ENCODE peak calls at places on chromosomes 13 and 19, in six cellular contexts. T, O, A, Y, R and D are unnamed samples.

GRCh38 chr13:81001828-81002385 is 661.0 kb upstream of the SPRY2 start:
- DNase-seq in O (no peak), Y (no peak), T (no peak), A (no peak), R (no peak), D (no peak)

GRCh38 chr19:10230155-10230903 is 802 bp downstream of the S1PR2 start:
- DNase-seq in A (peak), R (peak), Y (peak), T (peak), O (peak), D (no peak)

GRCh38 chr19:39111593-39112199 is 13.9 kb upstream of the PAK4 start:
- DNase-seq in T (no peak), O (no peak), A (no peak), R (no peak), Y (no peak), D (no peak)

GRCh38 chr19:6354098-6354674 is 7.1 kb upstream of the CLPP start:
- DNase-seq in R (no peak), Y (no peak), A (no peak), T (no peak), O (no peak), D (no peak)

GRCh38 chr13:50700664-50701266 is 142.7 kb downstream of the DLEU7 start:
- DNase-seq in R (no peak), T (no peak), A (no peak), Y (no peak), O (no peak), D (no peak)

GRCh38 chr19:50658438-50659317 is 9.4 kb downstream of the C19orf81 start:
- DNase-seq in Y (peak), A (no peak), R (peak), O (peak), T (peak), D (no peak)

GRCh38 chr19:7705387-7706187 is 3.7 kb upstream of the FCER2 start:
- DNase-seq in A (no peak), O (peak), T (peak), Y (no peak), R (peak), D (no peak)

GRCh38 chr19:10289167-10289835 is 451 bp upstream of the ICAM5 start:
- DNase-seq in A (no peak), Y (peak), R (peak), O (peak), T (no peak), D (no peak)

GRCh38 chr19:14795078-14795721 is 16.8 kb upstream of the ADGRE2 start:
- DNase-seq in R (no peak), O (peak), A (no peak), T (no peak), Y (no peak), D (peak)

GRCh38 chr13:68697551-68697950 is 1410.1 kb upstream of the ATXN8OS start:
- DNase-seq in R (no peak), A (no peak), T (no peak), O (no peak), Y (peak), D (no peak)

GRCh38 chr19:14048439-14049153 is 13.3 kb downstream of the PALM3 start:
- DNase-seq in T (peak), A (no peak), Y (peak), O (peak), R (peak), D (no peak)

GRCh38 chr19:48390188-48391099 is 907 bp downstream of the KDELR1 start:
- DNase-seq in O (peak), R (peak), A (peak), T (peak), Y (peak), D (no peak)

GRCh38 chr13:39462456-39462855 is 140.5 kb downstream of the LHFPL6 start:
- DNase-seq in Y (no peak), A (no peak), O (no peak), T (no peak), R (no peak), D (no peak)

GRCh38 chr13:33489563-33489962 is 204.0 kb upstream of the STARD13 start:
- DNase-seq in O (no peak), T (no peak), Y (no peak), R (no peak), A (no peak), D (no peak)

GRCh38 chr13:29713841-29714240 is 118.4 kb upstream of the SLC7A1 start:
- DNase-seq in R (no peak), Y (no peak), O (no peak), T (no peak), A (no peak), D (no peak)

GRCh38 chr13:25037057-25037813 is 58.7 kb upstream of the PABPC3 start:
- DNase-seq in T (peak), Y (peak), R (peak), O (peak), A (no peak), D (peak)

GRCh38 chr19:28884786-28885476 is 328.0 kb downstream of the UQCRFS1 start:
- DNase-seq in Y (no peak), R (peak), T (no peak), A (no peak), O (no peak), D (no peak)

GRCh38 chr13:96898212-96898611 is 96.1 kb downstream of the OXGR1 start:
- DNase-seq in R (no peak), Y (no peak), T (no peak), A (peak), O (no peak), D (no peak)

GRCh38 chr13:29958476-29958875 is 108.1 kb upstream of the UBL3 start:
- DNase-seq in O (no peak), R (no peak), Y (no peak), A (no peak), T (no peak), D (no peak)

GRCh38 chr13:110924639-110924934 is 9.7 kb upstream of the ANKRD10 start:
- DNase-seq in O (no peak), T (no peak), A (no peak), R (no peak), Y (no peak), D (no peak)

GRCh38 chr13:86572115-86572514 is 772.9 kb upstream of the SLITRK6 start:
- DNase-seq in R (no peak), A (no peak), T (no peak), O (no peak), Y (no peak), D (peak)

GRCh38 chr19:3055741-3056453 is 6.4 kb downstream of the TLE5 start:
- DNase-seq in Y (peak), R (no peak), T (no peak), O (peak), A (no peak), D (peak)

GRCh38 chr19:932647-933552 is 7.1 kb downstream of the ARID3A start:
- DNase-seq in Y (no peak), A (peak), O (peak), T (peak), R (peak), D (peak)

GRCh38 chr19:15195381-15195964 is 5.3 kb downstream of the NOTCH3 start:
- DNase-seq in O (peak), Y (peak), A (peak), R (peak), T (no peak), D (peak)

GRCh38 chr13:28541966-28542365 is 47.0 kb upstream of the FLT1 start:
- DNase-seq in A (no peak), O (no peak), Y (no peak), R (no peak), T (no peak), D (no peak)

GRCh38 chr19:13781547-13781946 is 7.3 kb downstream of the C19orf53 start:
- DNase-seq in T (peak), O (peak), Y (peak), R (peak), A (peak), D (peak)

GRCh38 chr13:79108914-79109643 is 297.0 kb downstream of the RBM26 start:
- DNase-seq in T (no peak), O (peak), A (no peak), Y (no peak), R (no peak), D (no peak)

GRCh38 chr19:41367848-41368301 is 3.9 kb upstream of the B9D2 start:
- DNase-seq in T (no peak), A (no peak), Y (peak), O (no peak), R (no peak), D (peak)

GRCh38 chr13:59112375-59112774 is 1051.4 kb downstream of the DIAPH3 start:
- DNase-seq in R (peak), T (no peak), A (peak), Y (peak), O (no peak), D (peak)

GRCh38 chr19:12783226-12783848 is 7.9 kb upstream of the JUNB start:
- DNase-seq in R (no peak), Y (no peak), A (peak), T (no peak), O (no peak), D (no peak)

GRCh38 chr19:28045621-28046020 is 1167.3 kb downstream of the UQCRFS1 start:
- DNase-seq in R (no peak), O (no peak), A (no peak), T (no peak), Y (no peak), D (no peak)

GRCh38 chr19:16795731-16796130 is 33.5 kb upstream of the SIN3B start:
- DNase-seq in T (no peak), A (no peak), Y (no peak), O (no peak), R (no peak), D (no peak)

GRCh38 chr19:16795042-16795441 is 34.2 kb upstream of the SIN3B start:
- DNase-seq in Y (no peak), A (no peak), R (no peak), T (no peak), O (no peak), D (no peak)

GRCh38 chr19:16794456-16794855 is 34.7 kb upstream of the SIN3B start:
- DNase-seq in Y (no peak), O (no peak), A (no peak), T (no peak), R (no peak), D (no peak)

GRCh38 chr19:16789238-16789637 is 40.0 kb upstream of the SIN3B start:
- DNase-seq in T (no peak), R (no peak), A (no peak), O (no peak), Y (no peak), D (no peak)

GRCh38 chr19:16791942-16792341 is 37.3 kb upstream of the SIN3B start:
- DNase-seq in A (no peak), O (no peak), Y (no peak), R (no peak), T (no peak), D (no peak)
- TF ChIP-seq CTCF in A (no peak), O (no peak), Y (no peak), R (no peak), T (no peak), D (no peak)

GRCh38 chr13:53368948-53369347 is 340.3 kb downstream of the OLFM4 start:
- DNase-seq in O (no peak), T (no peak), R (no peak), Y (no peak), A (no peak), D (no peak)
- H3K27ac ChIP-seq in O (no peak), T (no peak), R (no peak), Y (no peak), A (no peak), D (no peak)

GRCh38 chr19:45187421-45188100 is 9.0 kb downstream of the BLOC1S3 start:
- DNase-seq in A (no peak), R (no peak), T (no peak), O (no peak), Y (peak), D (no peak)
- TF ChIP-seq CTCF in A (peak), R (peak), T (no peak), O (no peak), Y (peak), D (peak)

DNA sequence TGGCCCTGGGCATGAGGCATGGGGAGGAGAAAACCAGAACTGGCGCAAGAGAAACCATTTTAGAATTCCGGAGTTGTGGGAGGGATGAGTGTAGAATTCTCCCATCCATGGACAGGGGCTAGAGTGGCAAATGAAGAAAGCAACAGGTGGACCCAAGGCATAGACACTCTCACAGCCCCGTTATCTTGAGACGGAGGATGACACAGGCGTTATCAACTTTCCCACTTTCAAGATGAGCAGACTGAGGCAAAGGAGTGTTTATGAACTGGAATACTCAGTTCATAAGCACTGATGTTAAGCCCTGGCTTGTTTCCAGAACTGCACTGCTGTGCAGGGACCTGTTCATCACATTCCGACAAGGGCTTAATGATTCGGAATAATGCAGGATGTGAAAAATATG is 1.1 kb upstream of the GTF3A start:
- DNase-seq in A (no peak), Y (no peak), R (no peak), T (no peak), O (no peak), D (no peak)
- H3K27ac ChIP-seq in A (no peak), Y (no peak), R (no peak), T (no peak), O (no peak), D (no peak)

DNA sequence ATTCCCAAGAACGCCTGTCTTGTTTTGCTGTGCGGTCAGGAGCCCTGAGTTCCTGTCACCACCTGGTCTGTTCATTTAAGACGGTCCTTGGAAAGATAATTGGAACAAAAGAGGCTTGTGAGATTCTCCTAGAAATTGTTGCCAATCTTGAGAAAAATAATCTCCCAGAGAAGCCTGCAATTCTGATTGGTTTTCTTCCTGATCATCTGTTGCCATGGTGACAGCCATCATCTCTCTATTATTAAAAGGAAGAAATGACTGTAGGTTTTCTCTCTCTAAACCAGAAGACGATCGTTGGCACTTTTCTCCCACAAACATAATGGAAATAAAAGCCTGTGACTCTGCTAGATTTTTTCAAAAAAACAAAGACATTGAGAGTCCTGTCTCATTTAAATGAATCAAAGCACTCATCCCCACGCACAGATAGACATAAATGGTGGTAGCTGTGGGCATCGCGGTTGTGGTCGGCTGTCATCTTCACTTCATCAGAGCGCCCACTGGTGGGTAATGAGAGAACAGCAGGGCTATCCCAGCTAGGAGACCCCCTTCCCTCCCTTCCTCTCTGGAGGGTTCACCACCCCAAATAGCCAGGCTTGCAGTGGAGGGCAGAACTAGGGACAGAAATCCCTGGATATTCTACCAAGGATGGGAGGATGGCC is 21.7 kb upstream of the CALM3 start:
- DNase-seq in Y (no peak), R (no peak), T (no peak), A (no peak), O (no peak), D (no peak)
- TF ChIP-seq CTCF in Y (peak), R (no peak), T (no peak), A (no peak), O (no peak), D (no peak)

GRCh38 chr19:19662344-19662743 is 1.1 kb downstream of the ATP13A1 start:
- DNase-seq in O (no peak), A (no peak), Y (no peak), R (no peak), T (no peak), D (no peak)
- H3K27ac ChIP-seq in O (no peak), A (no peak), Y (peak), R (no peak), T (no peak), D (no peak)

DNA sequence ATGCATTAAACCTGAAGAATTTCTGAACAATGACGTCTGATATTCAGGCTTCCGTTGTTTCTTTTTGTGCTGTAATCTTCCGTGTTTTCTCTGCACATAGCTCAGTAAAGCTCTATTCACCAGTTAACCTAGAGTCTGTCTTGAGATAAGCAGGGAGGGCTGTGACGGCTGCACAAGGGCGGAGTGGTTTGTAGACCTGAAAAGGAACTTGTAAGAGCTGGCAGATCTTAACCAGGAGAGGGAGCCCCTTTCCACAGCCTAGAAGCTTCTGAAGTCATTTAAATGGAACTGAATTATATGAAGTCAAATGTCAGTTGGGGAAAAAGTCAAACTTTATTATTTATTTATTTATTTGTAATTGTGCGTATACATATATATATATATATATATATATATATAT is 27.5 kb downstream of the DPRX start:
- DNase-seq in O (peak), A (no peak), R (peak), T (no peak), Y (peak), D (no peak)
- TF ChIP-seq CTCF in O (no peak), A (no peak), R (peak), T (peak), Y (peak), D (no peak)

GRCh38 chr19:30014770-30015169 is 72.7 kb downstream of the URI1 start:
- DNase-seq in T (no peak), A (no peak), R (no peak), Y (no peak), O (no peak), D (no peak)
- H3K27ac ChIP-seq in T (no peak), A (no peak), R (no peak), Y (no peak), O (no peak), D (no peak)